ENCODE peak calls at places on chromosomes 6 and 20, in six cellular contexts. H is Calu3, U is brain microvascular endothelial cell, Y is tibial artery, D is uterus, J is endothelial cell. T is an unnamed sample.
A peak's percentile ranks its signal among the peaks of the same experiment; 100 is the strongest.

GRCh38 chr20:50273601-50274491 is 83.2 kb downstream of the CEBPB start:
- DNase-seq in H (no peak), U (no peak), Y (peak; percentile 69), D (no peak), J (no peak), T (no peak)

GRCh38 chr6:25179051-25179778 is 100.0 kb upstream of the CARMIL1 start:
- DNase-seq in H (no peak), U (no peak), Y (no peak), D (no peak), J (no peak), T (no peak)

GRCh38 chr6:169167581-169168301 is 85.9 kb downstream of the THBS2 start:
- DNase-seq in H (no peak), U (peak; percentile 97), Y (peak; percentile 91), D (peak; percentile 52), J (no peak), T (no peak)

GRCh38 chr20:51265366-51265765 is 242.5 kb upstream of the KCNG1 start:
- DNase-seq in H (no peak), U (no peak), Y (no peak), D (no peak), J (no peak), T (no peak)

GRCh38 chr6:70520575-70520974 is 46.2 kb upstream of the SDHAF4 start:
- DNase-seq in H (no peak), U (no peak), Y (no peak), D (no peak), J (no peak), T (no peak)

GRCh38 chr20:19971121-19971520 is 46.0 kb upstream of the NAA20 start:
- DNase-seq in H (no peak), U (no peak), Y (no peak), D (no peak), J (no peak), T (no peak)

GRCh38 chr20:5065489-5066383 is 54.0 kb downstream of the PCNA start:
- DNase-seq in H (peak; percentile 82), U (peak; percentile 91), Y (peak; percentile 96), D (no peak), J (no peak), T (no peak)

GRCh38 chr6:10681795-10682194 is 12.6 kb downstream of the C6orf52 start:
- DNase-seq in H (no peak), U (no peak), Y (no peak), D (no peak), J (no peak), T (no peak)

GRCh38 chr6:52157301-52157930 is 28.8 kb upstream of the IL17A start:
- DNase-seq in H (no peak), U (peak; percentile 1), Y (no peak), D (no peak), J (no peak), T (no peak)

GRCh38 chr6:170203212-170203611 is 87.7 kb downstream of the DLL1 start:
- DNase-seq in H (no peak), U (no peak), Y (no peak), D (no peak), J (no peak), T (no peak)

GRCh38 chr20:18144541-18145099 is 7.0 kb downstream of the KAT14 start:
- DNase-seq in H (no peak), U (no peak), Y (no peak), D (no peak), J (no peak), T (no peak)

GRCh38 chr20:49286689-49287551 is 9.1 kb upstream of the ZNFX1 start:
- DNase-seq in H (peak; percentile 62), U (no peak), Y (no peak), D (no peak), J (no peak), T (no peak)

GRCh38 chr6:45617441-45617840 is 239.7 kb upstream of the SUPT3H start:
- DNase-seq in H (no peak), U (no peak), Y (no peak), D (no peak), J (no peak), T (no peak)

GRCh38 chr20:48284837-48285236 is 499.6 kb upstream of the SULF2 start:
- DNase-seq in H (no peak), U (peak; percentile 45), Y (no peak), D (no peak), J (no peak), T (no peak)

GRCh38 chr20:45630366-45630765 is 718 bp downstream of the WFDC9 start:
- DNase-seq in H (no peak), U (no peak), Y (no peak), D (no peak), J (no peak), T (no peak)

GRCh38 chr6:134424131-134424794 is 106.4 kb upstream of the SGK1 start:
- DNase-seq in H (no peak), U (no peak), Y (no peak), D (no peak), J (no peak), T (no peak)

GRCh38 chr6:84057908-84058307 is 24.3 kb downstream of the MRAP2 start:
- DNase-seq in H (no peak), U (no peak), Y (no peak), D (no peak), J (no peak), T (no peak)

GRCh38 chr6:99185525-99185924 is 163.9 kb downstream of the FAXC start:
- DNase-seq in H (no peak), U (no peak), Y (no peak), D (no peak), J (no peak), T (no peak)

GRCh38 chr6:30568245-30568644 is 3.0 kb upstream of the ABCF1 start:
- DNase-seq in H (peak; percentile 49), U (no peak), Y (no peak), D (no peak), J (no peak), T (no peak)

GRCh38 chr20:59778615-59779200 is 154.7 kb downstream of the SYCP2 start:
- DNase-seq in H (peak; percentile 0), U (no peak), Y (peak; percentile 21), D (no peak), J (no peak), T (no peak)

GRCh38 chr6:90403489-90404381 is 107.1 kb upstream of the BACH2 start:
- DNase-seq in H (peak; percentile 54), U (peak; percentile 91), Y (no peak), D (peak; percentile 30), J (no peak), T (peak; percentile 15)

GRCh38 chr6:105669232-105669631 is 266.4 kb upstream of the PREP start:
- DNase-seq in H (no peak), U (no peak), Y (no peak), D (no peak), J (no peak), T (no peak)

GRCh38 chr6:164897523-164898094 is 411.8 kb downstream of the C6orf118 start:
- DNase-seq in H (no peak), U (no peak), Y (no peak), D (no peak), J (peak; percentile 17), T (no peak)

GRCh38 chr6:43990627-43991619 is 136.3 kb downstream of the MRPL14 start:
- DNase-seq in H (peak; percentile 56), U (no peak), Y (peak; percentile 43), D (peak; percentile 88), J (no peak), T (no peak)

GRCh38 chr6:106519460-106520394 is 109.6 kb downstream of the RTN4IP1 start:
- DNase-seq in H (no peak), U (peak; percentile 93), Y (no peak), D (peak; percentile 45), J (no peak), T (no peak)

GRCh38 chr6:30150671-30151395 is 10.2 kb downstream of the TRIM10 start:
- DNase-seq in H (no peak), U (no peak), Y (no peak), D (no peak), J (no peak), T (no peak)

GRCh38 chr20:62372042-62372993 is 5.2 kb upstream of the LAMA5 start:
- DNase-seq in H (no peak), U (no peak), Y (peak; percentile 87), D (no peak), J (no peak), T (no peak)

DNA sequence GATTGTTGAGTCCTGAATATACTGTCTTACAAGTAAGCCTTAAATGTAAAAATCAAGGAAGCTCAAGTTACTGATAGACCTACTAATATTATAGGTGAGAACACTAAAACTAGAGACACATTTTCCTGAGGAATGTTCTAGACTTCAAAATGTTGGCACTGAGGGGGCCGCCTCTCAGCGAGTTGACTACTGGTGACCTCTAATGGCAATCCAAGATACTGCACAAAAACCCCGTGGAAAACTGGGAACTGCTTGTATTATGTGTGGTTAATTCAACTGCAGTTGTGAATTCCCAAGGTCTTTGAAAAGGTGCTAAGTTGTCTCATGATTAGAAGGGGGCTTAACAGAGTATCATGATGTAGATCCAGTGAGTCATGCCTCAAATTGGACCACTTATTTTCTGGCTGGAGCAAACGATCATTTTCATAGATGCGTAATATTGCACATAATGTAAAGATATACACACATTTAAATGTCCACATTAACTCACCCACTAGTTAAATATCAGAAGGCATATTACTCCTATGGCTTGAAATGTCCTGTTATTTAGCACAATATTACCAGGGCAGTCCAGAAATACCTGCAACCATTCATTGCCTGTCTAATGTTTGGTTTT is 336.2 kb downstream of the FOXA2 start:
- DNase-seq in H (no peak), U (peak; percentile 3), Y (no peak), D (no peak), J (peak; percentile 57), T (peak; percentile 41)
- TF ChIP-seq CTCF in H (no peak), U (no peak), Y (peak; percentile 32), D (no peak), J (peak; percentile 65), T (peak; percentile 73)

DNA sequence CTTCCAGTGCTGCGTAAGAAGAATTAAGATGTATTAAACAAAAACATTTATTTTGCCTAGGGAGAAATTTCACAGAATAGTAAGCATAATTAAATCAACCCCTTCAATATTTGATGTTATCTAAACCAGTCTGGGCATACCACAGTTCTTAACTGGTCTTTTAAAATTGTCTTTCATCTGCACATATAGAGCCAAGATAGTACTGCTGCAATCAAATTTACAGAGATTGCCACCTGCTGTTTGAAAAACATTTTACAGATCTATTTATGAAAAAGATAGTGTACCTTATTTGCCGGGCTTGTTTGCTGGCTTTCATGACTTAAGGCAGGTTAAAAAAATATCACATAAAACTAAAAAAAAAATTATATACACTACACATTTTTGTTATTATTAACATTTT is 323.2 kb downstream of the ADGRB3 start:
- DNase-seq in H (no peak), U (no peak), Y (no peak), D (no peak), J (no peak), T (no peak)
- TF ChIP-seq CTCF in H (peak; percentile 37), U (peak; percentile 17), Y (no peak), D (no peak), J (peak; percentile 16), T (no peak)

DNA sequence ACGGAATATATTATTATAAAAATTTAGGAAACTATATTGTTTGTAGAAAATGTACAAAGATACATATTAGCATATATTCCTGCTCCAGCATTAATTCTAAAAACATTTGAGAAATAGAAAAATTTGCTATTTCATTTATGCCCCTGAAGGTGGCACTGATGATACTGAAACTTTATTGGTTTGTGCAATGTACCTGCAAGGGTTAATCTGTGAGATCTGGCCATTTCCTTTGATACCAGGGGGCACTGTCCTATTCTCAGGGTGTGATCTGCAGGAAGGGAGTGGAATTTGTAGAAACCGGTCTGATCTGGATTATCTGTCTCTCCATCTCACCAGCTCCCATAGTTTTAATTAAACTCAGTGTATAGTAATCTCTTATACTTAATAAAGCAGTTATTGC is 625.1 kb upstream of the IMPG1 start:
- DNase-seq in H (no peak), U (peak; percentile 39), Y (no peak), D (no peak), J (no peak), T (no peak)
- TF ChIP-seq CTCF in H (no peak), U (peak; percentile 48), Y (no peak), D (no peak), J (peak; percentile 47), T (peak; percentile 10)

GRCh38 chr6:40874495-40874894 is 164.5 kb downstream of the UNC5CL start:
- DNase-seq in H (peak; percentile 12), U (no peak), Y (no peak), D (no peak), J (peak; percentile 25), T (no peak)
- TF ChIP-seq CTCF in H (no peak), U (peak; percentile 26), Y (no peak), D (no peak), J (no peak), T (no peak)

T was measured in nephron progenitor cell.